ENCODE peak calls at places on chromosomes 12 and 14, in five cellular contexts. A is endothelial cell, Z is ACHN, E is lower leg skin, R is cardiac muscle cell. T is an unnamed sample.

GRCh38 chr12:15458008-15458407 is 135.7 kb downstream of the PTPRO start:
- DNase-seq in R (no peak), A (no peak), Z (no peak), E (no peak), T (no peak)

GRCh38 chr14:55582741-55583140 is 2.7 kb downstream of the KTN1 start:
- DNase-seq in E (no peak), A (no peak), R (no peak), Z (no peak), T (no peak)

GRCh38 chr12:5665615-5666014 is 233.7 kb downstream of the NTF3 start:
- DNase-seq in A (no peak), Z (peak; percentile 100), E (no peak), R (no peak), T (no peak)

GRCh38 chr14:79199217-79199616 is 1012.1 kb downstream of the DIO2 start:
- DNase-seq in R (no peak), E (no peak), A (no peak), Z (no peak), T (no peak)

GRCh38 chr12:115710104-115710564 is 567.4 kb downstream of the MED13L start:
- DNase-seq in Z (no peak), A (no peak), E (no peak), R (peak; percentile 67), T (peak; percentile 64)

GRCh38 chr14:103544627-103545218 is 15.7 kb downstream of the TRMT61A start:
- DNase-seq in E (no peak), Z (no peak), R (no peak), A (no peak), T (no peak)

GRCh38 chr14:75059642-75060041 is 4.2 kb downstream of the ACYP1 start:
- DNase-seq in Z (no peak), E (no peak), R (no peak), A (no peak), T (no peak)

GRCh38 chr14:100663528-100664052 is 63.1 kb upstream of the DLK1 start:
- DNase-seq in E (no peak), R (no peak), Z (no peak), A (no peak), T (no peak)

GRCh38 chr12:111359231-111359913 is 9.5 kb downstream of the PHETA1 start:
- DNase-seq in E (no peak), A (no peak), R (no peak), Z (no peak), T (no peak)

GRCh38 chr12:79424109-79424721 is 266.5 kb downstream of the PAWR start:
- DNase-seq in Z (peak; percentile 98), A (no peak), E (no peak), R (peak; percentile 93), T (peak; percentile 95)

GRCh38 chr14:102923201-102923919 is 897 bp downstream of the AMN start:
- DNase-seq in A (no peak), R (no peak), Z (no peak), E (no peak), T (no peak)

GRCh38 chr14:55138091-55138490 is 9.0 kb downstream of the LGALS3 start:
- DNase-seq in A (peak; percentile 27), Z (no peak), R (no peak), E (peak; percentile 83), T (no peak)

GRCh38 chr12:111084172-111084571 is 163.8 kb upstream of the MYL2 start:
- DNase-seq in A (no peak), R (no peak), Z (no peak), E (no peak), T (no peak)

GRCh38 chr12:109830718-109831117 is 2.5 kb downstream of the TRPV4 start:
- DNase-seq in A (no peak), R (no peak), Z (no peak), E (no peak), T (no peak)

GRCh38 chr12:13198921-13199320 is 2.4 kb downstream of the EMP1 start:
- DNase-seq in Z (no peak), R (peak; percentile 71), E (no peak), A (no peak), T (peak; percentile 80)

GRCh38 chr14:35213869-35214387 is 78.3 kb upstream of the PSMA6 start:
- DNase-seq in Z (peak; percentile 33), R (peak; percentile 47), E (no peak), A (no peak), T (peak; percentile 49)

GRCh38 chr12:113340061-113340460 is 5.2 kb upstream of the SLC8B1 start:
- DNase-seq in R (no peak), E (no peak), A (no peak), Z (no peak), T (no peak)

GRCh38 chr12:89379100-89379838 is 27.0 kb upstream of the DUSP6 start:
- DNase-seq in A (no peak), Z (no peak), R (no peak), E (no peak), T (no peak)

GRCh38 chr14:87935081-87935828 is 57.7 kb downstream of the GALC start:
- DNase-seq in Z (no peak), R (no peak), E (no peak), A (no peak), T (no peak)

GRCh38 chr12:111404362-111405148 is 1.2 kb upstream of the SH2B3 start:
- DNase-seq in R (peak; percentile 52), A (peak; percentile 72), Z (peak; percentile 78), E (no peak), T (peak; percentile 39)

GRCh38 chr12:58414398-58414871 is 473.1 kb downstream of the ATP23 start:
- DNase-seq in E (no peak), Z (no peak), A (no peak), R (peak; percentile 65), T (peak; percentile 33)

GRCh38 chr14:32352631-32353030 is 23.5 kb downstream of the AKAP6 start:
- DNase-seq in Z (no peak), R (peak; percentile 19), A (no peak), E (no peak), T (peak; percentile 45)

GRCh38 chr12:3138896-3139590 is 61.9 kb downstream of the TSPAN9 start:
- DNase-seq in Z (no peak), E (no peak), A (no peak), R (no peak), T (no peak)

GRCh38 chr12:124474709-124475108 is 92.7 kb downstream of the NCOR2 start:
- DNase-seq in R (no peak), Z (no peak), E (no peak), A (no peak), T (no peak)

GRCh38 chr14:68268719-68269118 is 449.1 kb downstream of the RAD51B start:
- DNase-seq in A (no peak), Z (no peak), R (peak; percentile 43), E (no peak), T (no peak)

GRCh38 chr14:22333408-22334274 is 255.4 kb downstream of the DAD1 start:
- DNase-seq in Z (peak; percentile 47), R (peak; percentile 50), E (no peak), A (no peak), T (peak; percentile 68)

GRCh38 chr12:49792181-49792970 is 35.8 kb downstream of the NCKAP5L start:
- DNase-seq in E (no peak), R (no peak), Z (no peak), A (no peak), T (no peak)